ENCODE peak calls at places on chromosomes 16 and 17, in eight cellular contexts. J, V, E, H, B, L, W and Z are unnamed samples.
A peak's percentile ranks its signal among the peaks of the same experiment; 100 is the strongest.

GRCh38 chr16:20673882-20674683 is 23.4 kb downstream of the ACSM1 start:
- DNase-seq in H (no peak), W (no peak), B (peak; percentile 34), L (no peak), E (no peak), V (no peak), J (no peak), Z (no peak)

GRCh38 chr16:66300037-66300436 is 66.5 kb upstream of the CDH5 start:
- DNase-seq in B (no peak), J (no peak), L (no peak), V (no peak), E (no peak), H (no peak), W (no peak), Z (no peak)

GRCh38 chr16:84448444-84448843 is 56.0 kb downstream of the MEAK7 start:
- DNase-seq in H (no peak), J (no peak), W (no peak), V (no peak), E (no peak), L (peak; percentile 21), B (no peak), Z (no peak)

GRCh38 chr16:87671221-87671620 is 68.9 kb downstream of the JPH3 start:
- DNase-seq in J (no peak), E (no peak), V (no peak), B (no peak), H (no peak), L (no peak), W (no peak), Z (no peak)

GRCh38 chr17:54945246-54945645 is 23.2 kb downstream of the COX11 start:
- DNase-seq in W (no peak), H (no peak), L (no peak), V (no peak), B (no peak), E (no peak), J (no peak), Z (no peak)

GRCh38 chr16:81723098-81723723 is 55.9 kb upstream of the PLCG2 start:
- DNase-seq in B (peak; percentile 60), H (no peak), J (peak; percentile 87), E (no peak), W (no peak), L (no peak), V (peak; percentile 88), Z (peak; percentile 85)

GRCh38 chr17:69410671-69411070 is 3.8 kb upstream of the MAP2K6 start:
- DNase-seq in L (no peak), B (no peak), H (no peak), E (no peak), W (no peak), J (no peak), V (no peak), Z (no peak)

GRCh38 chr17:12078791-12079190 is 58.1 kb downstream of the MAP2K4 start:
- DNase-seq in J (peak; percentile 59), E (no peak), W (no peak), L (no peak), V (peak; percentile 78), B (no peak), H (no peak), Z (peak; percentile 29)

GRCh38 chr16:89565506-89566372 is 5.3 kb downstream of the RPL13 start:
- DNase-seq in E (peak; percentile 58), J (peak; percentile 52), H (peak; percentile 66), W (peak; percentile 44), L (peak; percentile 85), B (peak; percentile 60), V (peak; percentile 50), Z (peak; percentile 80)

GRCh38 chr16:67979955-67980678 is at the start of gene DPEP3:
- DNase-seq in E (no peak), B (no peak), L (no peak), V (no peak), W (no peak), H (no peak), J (no peak), Z (no peak)

GRCh38 chr16:5653041-5653440 is 555.4 kb upstream of the EEF2KMT start:
- DNase-seq in B (no peak), J (no peak), H (no peak), L (no peak), V (no peak), E (no peak), W (no peak), Z (no peak)

GRCh38 chr17:81902023-81902652 is at the start of gene NPB:
- DNase-seq in V (no peak), W (no peak), L (peak; percentile 68), J (no peak), E (no peak), B (peak; percentile 65), H (no peak), Z (no peak)

GRCh38 chr16:1543085-1543896 is 9.8 kb downstream of the TMEM204 start:
- DNase-seq in V (peak; percentile 37), W (peak; percentile 69), J (peak; percentile 93), B (peak; percentile 71), E (peak; percentile 81), H (peak; percentile 43), L (peak; percentile 82), Z (peak; percentile 65)

GRCh38 chr17:18038149-18038850 is 668 bp downstream of the ATPAF2 start:
- DNase-seq in J (peak; percentile 6), E (no peak), V (no peak), H (no peak), B (no peak), L (no peak), W (no peak), Z (no peak)

GRCh38 chr16:15502041-15502725 is 67.8 kb downstream of the BMERB1 start:
- DNase-seq in W (no peak), B (peak; percentile 45), L (no peak), H (no peak), E (no peak), V (peak; percentile 91), J (peak; percentile 81), Z (peak; percentile 93)

GRCh38 chr16:2487903-2488531 is 13.1 kb downstream of the TBC1D24 start:
- DNase-seq in H (no peak), J (no peak), V (no peak), B (no peak), E (no peak), W (peak; percentile 57), L (no peak), Z (no peak)

DNA sequence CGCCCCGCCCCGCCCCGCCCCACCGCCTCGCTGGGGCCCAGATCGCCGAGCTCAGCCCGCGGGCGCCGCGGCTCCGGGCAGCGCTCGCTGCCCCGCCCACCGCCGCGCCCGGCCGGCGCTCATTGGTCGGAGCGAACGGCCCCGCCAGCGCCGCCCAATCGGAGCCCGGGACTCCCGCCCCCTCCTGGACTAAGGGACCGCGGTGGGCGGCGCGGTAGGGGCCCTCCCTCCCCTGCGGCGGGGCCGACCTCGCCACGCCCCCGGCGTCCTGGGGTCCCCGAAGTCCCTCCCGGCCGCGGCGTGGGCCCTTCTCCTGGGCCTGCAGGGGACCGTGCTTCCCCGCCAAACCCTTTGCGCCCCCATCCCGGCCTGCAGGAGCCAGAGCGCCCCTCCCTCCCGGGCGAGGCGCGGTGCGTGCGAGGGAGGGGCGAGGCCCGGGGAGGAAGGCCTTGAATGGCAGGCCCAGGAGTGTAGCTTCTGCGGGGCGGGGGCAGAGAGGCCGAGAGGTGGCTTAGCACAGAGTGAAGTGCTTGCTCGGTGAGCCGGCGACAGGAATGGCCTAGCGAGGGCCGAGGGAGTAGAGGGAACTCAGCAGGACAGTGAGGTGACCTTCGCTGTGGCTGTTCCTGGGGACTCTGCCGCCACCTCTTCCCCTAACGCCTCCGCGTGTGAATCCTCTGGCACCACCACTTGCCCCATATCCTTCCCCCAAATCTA is at the start of gene CAMKK1:
- DNase-seq in H (peak; percentile 94), J (peak; percentile 74), B (peak; percentile 96), E (peak; percentile 91), W (peak; percentile 61), V (peak; percentile 65), L (peak; percentile 96), Z (peak; percentile 96)
- H3K4me3 ChIP-seq in H (peak within 1 kb of the TSS; percentile 59), J (peak within 1 kb of the TSS; percentile 66), B (peak within 1 kb of the TSS; percentile 61), E (peak within 1 kb of the TSS; percentile 78), W (peak within 1 kb of the TSS; percentile 60), V (peak within 1 kb of the TSS; percentile 50), L (peak within 1 kb of the TSS; percentile 76), Z (peak within 1 kb of the TSS; percentile 63)

GRCh38 chr17:79583475-79583874 is 27.4 kb downstream of the RBFOX3 start:
- DNase-seq in J (no peak), B (no peak), H (no peak), E (no peak), V (no peak), W (no peak), L (no peak), Z (no peak)
- TF ChIP-seq CTCF in J (no peak), B (no peak), H (no peak), E (no peak), V (no peak), W (no peak), L (no peak), Z (no peak)

GRCh38 chr16:54774768-54775167 is 155.9 kb upstream of the IRX5 start:
- DNase-seq in J (no peak), E (no peak), H (no peak), V (no peak), W (no peak), L (no peak), B (no peak), Z (no peak)
- H3K4me3 ChIP-seq in J (no peak overlapping the region), E (no peak overlapping the region), H (no peak overlapping the region), V (no peak overlapping the region), W (no peak overlapping the region), L (no peak overlapping the region), B (no peak overlapping the region), Z (no peak overlapping the region)

GRCh38 chr17:7685533-7686220 is 1.6 kb downstream of the TP53 start:
- DNase-seq in E (peak; percentile 92), B (peak; percentile 69), H (peak; percentile 96), W (peak; percentile 79), V (peak; percentile 95), J (peak; percentile 96), L (peak; percentile 97), Z (peak; percentile 93)

GRCh38 chr17:7687908-7688807 is at the start of gene WRAP53:
- DNase-seq in H (peak; percentile 97), J (peak; percentile 99), V (peak; percentile 99), E (peak; percentile 94), B (peak; percentile 80), L (peak; percentile 97), W (peak; percentile 69), Z (peak; percentile 99)

GRCh38 chr17:7688808-7689316 is 585 bp downstream of the WRAP53 start:
- DNase-seq in V (no peak), E (no peak), H (no peak), L (no peak), W (no peak), B (no peak), J (no peak), Z (no peak)

GRCh38 chr17:7686221-7687071 is 844 bp downstream of the TP53 start:
- DNase-seq in B (peak; percentile 43), H (peak; percentile 80), W (no peak), L (peak; percentile 86), V (peak; percentile 91), J (peak; percentile 92), E (peak; percentile 73), Z (peak; percentile 68)

DNA sequence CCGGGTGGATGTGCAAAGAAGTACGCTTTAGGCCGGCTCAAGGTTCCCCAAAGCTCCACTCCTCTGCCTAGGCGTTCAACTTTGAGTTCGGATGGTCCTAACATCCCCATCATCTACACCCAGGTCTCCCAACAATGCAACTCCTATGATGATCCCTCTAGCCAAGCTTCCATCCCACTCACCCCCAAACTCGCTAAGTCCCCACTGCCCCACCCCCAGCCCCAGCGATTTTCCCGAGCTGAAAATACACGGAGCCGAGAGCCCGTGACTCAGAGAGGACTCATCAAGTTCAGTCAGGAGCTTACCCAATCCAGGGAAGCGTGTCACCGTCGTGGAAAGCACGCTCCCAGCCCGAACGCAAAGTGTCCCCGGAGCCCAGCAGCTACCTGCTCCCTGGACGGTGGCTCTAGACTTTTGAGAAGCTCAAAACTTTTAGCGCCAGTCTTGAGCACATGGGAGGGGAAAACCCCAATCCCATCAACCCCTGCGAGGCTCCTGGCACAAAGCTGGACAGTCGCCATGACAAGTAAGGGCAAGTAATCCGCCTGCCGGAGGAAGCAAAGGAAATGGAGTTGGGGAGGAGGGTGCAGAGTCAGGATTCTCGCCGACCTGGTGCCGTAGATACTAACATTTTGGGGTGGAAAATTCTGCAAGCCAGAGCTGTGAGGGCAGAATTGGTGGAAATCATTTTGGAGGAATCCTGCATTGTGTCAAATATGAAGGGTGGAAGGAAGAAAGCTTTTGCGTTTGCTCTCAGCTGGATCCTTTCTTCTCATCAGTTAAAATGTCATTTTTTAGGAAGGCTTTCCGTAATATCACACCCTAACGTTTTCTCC is at the start of gene TP53:
- DNase-seq in W (peak; percentile 89), J (peak; percentile 90), H (peak; percentile 92), E (peak; percentile 77), V (peak; percentile 94), L (peak; percentile 89), B (peak; percentile 66), Z (peak; percentile 90)
- TF ChIP-seq CTCF in W (no peak), J (peak; percentile 8), H (no peak), E (no peak), V (peak; percentile 21), L (no peak), B (no peak), Z (no peak)